ENCODE peak calls at places on chromosomes 3 and 15, in eight cellular contexts. X, M, V, H, P, N, Y and B are unnamed samples.

GRCh38 chr3:19232566-19232965 is 84.3 kb downstream of the KCNH8 start:
- DNase-seq in X (no peak), M (no peak), V (no peak), H (no peak), P (no peak), N (no peak), Y (no peak), B (no peak)

GRCh38 chr3:122739172-122739571 is 54.5 kb downstream of the HSPBAP1 start:
- DNase-seq in X (no peak), M (no peak), V (no peak), H (no peak), P (no peak), N (no peak), Y (no peak), B (no peak)

GRCh38 chr3:103698646-103699045 is 1263.8 kb downstream of the ZPLD1 start:
- DNase-seq in X (no peak), M (no peak), V (no peak), H (no peak), P (no peak), N (no peak), Y (no peak), B (no peak)

GRCh38 chr3:65020233-65020632 is 332.4 kb upstream of the ADAMTS9 start:
- DNase-seq in X (no peak), M (no peak), V (no peak), H (no peak), P (no peak), N (peak), Y (no peak), B (no peak)

GRCh38 chr15:70793694-70794093 is 30.3 kb upstream of the UACA start:
- DNase-seq in X (no peak), M (no peak), V (no peak), H (no peak), P (no peak), N (no peak), Y (no peak), B (no peak)

GRCh38 chr15:74302821-74303359 is 64.6 kb downstream of the CYP11A1 start:
- DNase-seq in X (peak), M (no peak), V (no peak), H (no peak), P (no peak), N (no peak), Y (no peak), B (no peak)

GRCh38 chr15:64185331-64185911 is 22.6 kb upstream of the PPIB start:
- DNase-seq in X (no peak), M (no peak), V (no peak), H (no peak), P (no peak), N (no peak), Y (no peak), B (no peak)

GRCh38 chr3:171183042-171183441 is 156.5 kb upstream of the SLC2A2 start:
- DNase-seq in X (peak), M (no peak), V (no peak), H (no peak), P (peak), N (no peak), Y (no peak), B (no peak)

GRCh38 chr15:89129123-89129815 is 41.0 kb downstream of the ABHD2 start:
- DNase-seq in X (peak), M (peak), V (peak), H (peak), P (peak), N (no peak), Y (peak), B (no peak)

GRCh38 chr15:70054366-70054765 is 43.4 kb downstream of the TLE3 start:
- DNase-seq in X (no peak), M (no peak), V (no peak), H (no peak), P (no peak), N (no peak), Y (no peak), B (no peak)

GRCh38 chr3:10602769-10603768 is 97.7 kb upstream of the ATP2B2 start:
- DNase-seq in X (no peak), M (peak), V (no peak), H (peak), P (no peak), N (peak), Y (peak), B (no peak)